ENCODE peak calls at places on chromosomes 7 and 10, in seven cellular contexts. One of them, this sample, is unnamed.

GRCh38 chr7:128167316-128167691 is 73.8 kb upstream of the LEP start:
- DNase-seq in H1: no peak
- DNase-seq in K562: peak
- DNase-seq in HCT116: no peak
- DNase-seq in GM12878: no peak
- DNase-seq in HepG2: no peak
- DNase-seq in SK-N-SH: peak
- DNase-seq in this sample: peak

GRCh38 chr10:78524941-78525340 is 491.3 kb downstream of the RPS24 start:
- DNase-seq in K562: no peak
- DNase-seq in HCT116: no peak
- DNase-seq in SK-N-SH: no peak
- DNase-seq in GM12878: no peak
- DNase-seq in HepG2: no peak
- DNase-seq in H1: no peak
- DNase-seq in this sample: no peak

GRCh38 chr7:105591522-105591921 is 10.2 kb upstream of the EFCAB10 start:
- DNase-seq in GM12878: no peak
- DNase-seq in SK-N-SH: no peak
- DNase-seq in HCT116: no peak
- DNase-seq in HepG2: no peak
- DNase-seq in H1: no peak
- DNase-seq in K562: no peak
- DNase-seq in this sample: no peak

GRCh38 chr7:151626422-151627115 is 106.9 kb upstream of the RHEB start:
- DNase-seq in K562: peak
- DNase-seq in GM12878: no peak
- DNase-seq in HepG2: peak
- DNase-seq in HCT116: no peak
- DNase-seq in SK-N-SH: peak
- DNase-seq in H1: no peak
- DNase-seq in this sample: peak

GRCh38 chr10:25170627-25171026 is 4.2 kb upstream of the GPR158 start:
- DNase-seq in H1: no peak
- DNase-seq in GM12878: no peak
- DNase-seq in HepG2: no peak
- DNase-seq in K562: no peak
- DNase-seq in SK-N-SH: no peak
- DNase-seq in HCT116: no peak
- DNase-seq in this sample: no peak

GRCh38 chr10:119087271-119087897 is 6.8 kb upstream of the EIF3A start:
- DNase-seq in HepG2: no peak
- DNase-seq in H1: no peak
- DNase-seq in SK-N-SH: no peak
- DNase-seq in HCT116: no peak
- DNase-seq in GM12878: no peak
- DNase-seq in K562: no peak
- DNase-seq in this sample: no peak

GRCh38 chr7:262251-262572 is 27.8 kb upstream of the FOXL3 start:
- DNase-seq in HCT116: no peak
- DNase-seq in H1: no peak
- DNase-seq in GM12878: no peak
- DNase-seq in SK-N-SH: no peak
- DNase-seq in HepG2: no peak
- DNase-seq in K562: no peak
- DNase-seq in this sample: no peak

GRCh38 chr7:150949971-150950491 is 28.1 kb downstream of the KCNH2 start:
- DNase-seq in GM12878: no peak
- DNase-seq in HepG2: no peak
- DNase-seq in K562: no peak
- DNase-seq in H1: no peak
- DNase-seq in HCT116: no peak
- DNase-seq in SK-N-SH: peak
- DNase-seq in this sample: no peak

GRCh38 chr10:122471531-122472177 is 10.3 kb downstream of the HTRA1 start:
- DNase-seq in SK-N-SH: no peak
- DNase-seq in K562: no peak
- DNase-seq in GM12878: no peak
- DNase-seq in HCT116: no peak
- DNase-seq in H1: no peak
- DNase-seq in HepG2: no peak
- DNase-seq in this sample: no peak

GRCh38 chr10:23917251-23917908 is 291.6 kb upstream of the KIAA1217 start:
- DNase-seq in K562: no peak
- DNase-seq in GM12878: no peak
- DNase-seq in HCT116: no peak
- DNase-seq in H1: no peak
- DNase-seq in HepG2: no peak
- DNase-seq in SK-N-SH: no peak
- DNase-seq in this sample: no peak

GRCh38 chr7:92788559-92789183 is 47.7 kb downstream of the CDK6 start:
- DNase-seq in GM12878: no peak
- DNase-seq in SK-N-SH: no peak
- DNase-seq in K562: peak
- DNase-seq in HepG2: no peak
- DNase-seq in H1: no peak
- DNase-seq in HCT116: no peak
- DNase-seq in this sample: no peak

GRCh38 chr10:50224330-50224952 is 26.9 kb downstream of the ASAH2 start:
- DNase-seq in HCT116: peak
- DNase-seq in H1: no peak
- DNase-seq in GM12878: peak
- DNase-seq in HepG2: peak
- DNase-seq in K562: peak
- DNase-seq in SK-N-SH: peak
- DNase-seq in this sample: peak

GRCh38 chr10:119306514-119306951 is 99.2 kb downstream of the GRK5 start:
- DNase-seq in GM12878: peak
- DNase-seq in HepG2: no peak
- DNase-seq in SK-N-SH: no peak
- DNase-seq in K562: peak
- DNase-seq in H1: no peak
- DNase-seq in HCT116: no peak
- DNase-seq in this sample: no peak

GRCh38 chr7:27314111-27314510 is 71.5 kb downstream of the EVX1 start:
- DNase-seq in GM12878: no peak
- DNase-seq in H1: no peak
- DNase-seq in K562: no peak
- DNase-seq in HepG2: no peak
- DNase-seq in SK-N-SH: no peak
- DNase-seq in HCT116: no peak
- DNase-seq in this sample: peak

GRCh38 chr10:116271593-116272496 is 1.2 kb downstream of the GFRA1 start:
- DNase-seq in HCT116: no peak
- DNase-seq in K562: no peak
- DNase-seq in GM12878: no peak
- DNase-seq in HepG2: no peak
- DNase-seq in SK-N-SH: peak
- DNase-seq in H1: no peak
- DNase-seq in this sample: no peak

GRCh38 chr7:107327986-107328569 is 141.8 kb upstream of the GPR22 start:
- DNase-seq in K562: no peak
- DNase-seq in HepG2: no peak
- DNase-seq in SK-N-SH: no peak
- DNase-seq in H1: no peak
- DNase-seq in GM12878: no peak
- DNase-seq in HCT116: no peak
- DNase-seq in this sample: peak

DNA sequence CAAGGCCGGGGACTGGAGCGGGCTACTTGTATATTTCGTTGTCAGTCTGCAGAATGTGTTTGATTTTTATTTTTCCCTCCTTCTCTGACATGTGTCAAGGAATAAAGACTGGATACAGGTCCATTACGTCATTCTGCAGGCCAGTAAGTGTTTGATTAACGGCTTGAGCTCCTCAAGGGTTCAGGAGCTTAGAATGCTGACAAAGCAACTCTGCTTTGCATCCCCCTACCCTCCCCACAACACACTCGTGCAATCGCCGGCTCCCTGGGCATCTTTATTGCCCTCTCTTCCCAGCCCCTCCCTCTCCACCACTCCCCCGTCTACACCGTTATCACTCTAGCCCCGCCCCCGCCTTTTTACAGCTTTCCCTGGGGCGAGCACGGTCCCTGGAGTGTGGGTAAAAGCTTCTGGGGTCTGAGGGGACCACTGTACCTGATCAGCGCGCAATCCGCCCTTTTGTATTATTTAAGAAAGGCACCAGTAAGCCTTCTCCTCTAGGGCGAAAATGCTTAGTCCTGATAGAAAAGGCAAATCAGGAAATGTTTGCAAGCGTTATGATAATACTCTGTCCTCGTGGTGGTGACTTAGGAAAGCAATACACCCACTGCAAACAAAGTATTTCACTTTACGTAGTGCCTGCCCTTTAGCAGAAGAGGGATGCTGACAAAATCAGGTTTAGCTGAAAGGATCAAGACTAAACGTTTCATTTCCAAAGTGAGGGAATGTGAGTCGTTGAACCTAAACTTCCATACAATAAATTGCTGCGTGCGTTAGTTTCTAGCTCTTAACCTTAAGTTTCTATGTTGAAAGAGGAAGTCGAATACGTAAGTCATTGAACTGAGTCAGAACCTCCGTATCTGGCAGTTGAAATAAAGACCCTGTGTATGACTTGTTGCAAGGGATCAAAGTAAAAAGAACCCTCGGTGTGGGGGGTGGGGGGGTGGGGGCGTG is 1.4 kb upstream of the CREB5 start:
- DNase-seq in H1: no peak
- DNase-seq in K562: no peak
- DNase-seq in GM12878: no peak
- DNase-seq in SK-N-SH: peak
- DNase-seq in HCT116: no peak
- DNase-seq in HepG2: no peak
- DNase-seq in this sample: no peak
- TF ChIP-seq JUND in H1: peak
- TF ChIP-seq JUND in K562: no peak
- TF ChIP-seq JUND in GM12878: no peak
- TF ChIP-seq JUND in SK-N-SH: no peak
- TF ChIP-seq JUND in HCT116: no peak
- TF ChIP-seq JUND in HepG2: no peak
- TF ChIP-seq JUND in this sample: no peak

DNA sequence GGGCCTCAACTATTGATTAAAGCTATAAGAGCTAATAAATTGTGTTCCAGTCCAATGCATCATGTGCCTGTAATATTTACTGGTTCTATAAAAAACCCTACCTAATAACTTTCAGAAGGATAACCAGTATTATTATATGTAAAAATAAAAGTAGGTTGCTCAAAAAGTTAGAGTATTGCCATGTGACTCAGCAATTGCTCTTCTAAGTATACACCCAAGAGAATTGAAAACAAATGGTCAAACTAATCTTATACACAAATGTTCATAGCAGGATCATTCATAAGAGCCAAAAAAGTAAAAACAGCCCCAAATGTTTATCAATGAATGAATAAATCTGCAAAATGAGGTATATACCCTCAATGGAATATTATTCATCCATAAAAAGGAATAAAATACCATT is 89.5 kb upstream of the TES start:
- DNase-seq in SK-N-SH: no peak
- DNase-seq in HepG2: no peak
- DNase-seq in H1: no peak
- DNase-seq in GM12878: no peak
- DNase-seq in K562: no peak
- DNase-seq in HCT116: no peak
- DNase-seq in this sample: no peak
- TF ChIP-seq JUND in SK-N-SH: no peak
- TF ChIP-seq JUND in HepG2: no peak
- TF ChIP-seq JUND in H1: no peak
- TF ChIP-seq JUND in GM12878: no peak
- TF ChIP-seq JUND in K562: no peak
- TF ChIP-seq JUND in HCT116: no peak
- TF ChIP-seq JUND in this sample: no peak

DNA sequence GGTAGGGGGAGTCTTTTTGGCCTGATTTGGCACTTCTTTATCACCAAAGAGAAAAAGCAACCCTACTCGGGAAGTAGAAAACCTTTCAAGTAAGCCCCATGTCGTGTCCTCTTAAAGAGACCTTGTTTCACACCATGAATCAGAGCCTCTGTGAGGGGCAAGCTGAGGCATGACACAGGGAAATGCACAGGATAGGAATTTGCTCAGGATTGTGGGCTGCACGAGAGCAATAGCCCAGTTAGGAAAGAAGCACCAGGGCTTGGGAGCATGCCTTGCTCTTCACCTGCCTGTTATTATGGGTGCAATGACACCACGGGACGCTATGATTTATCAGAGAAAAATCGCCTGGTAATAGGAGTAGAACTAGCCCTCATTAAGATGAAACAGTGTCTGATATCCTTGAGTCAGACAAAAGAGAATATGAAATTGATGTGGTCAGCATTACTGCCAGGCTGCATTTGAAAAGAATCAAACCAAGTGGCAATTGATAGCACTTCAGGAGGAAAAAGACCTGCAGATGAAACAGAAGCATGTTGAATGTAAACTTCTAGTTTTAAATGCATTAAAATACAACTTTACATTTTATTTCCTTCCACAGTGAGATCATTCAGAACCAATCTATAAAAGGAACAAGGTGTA is 562.9 kb upstream of the NRP1 start:
- DNase-seq in GM12878: no peak
- DNase-seq in HepG2: no peak
- DNase-seq in H1: no peak
- DNase-seq in HCT116: no peak
- DNase-seq in K562: no peak
- DNase-seq in SK-N-SH: no peak
- DNase-seq in this sample: no peak
- TF ChIP-seq JUND in GM12878: no peak
- TF ChIP-seq JUND in HepG2: no peak
- TF ChIP-seq JUND in H1: no peak
- TF ChIP-seq JUND in HCT116: no peak
- TF ChIP-seq JUND in K562: no peak
- TF ChIP-seq JUND in SK-N-SH: no peak
- TF ChIP-seq JUND in this sample: no peak

GRCh38 chr7:16727736-16728135 is 25.8 kb upstream of the TSPAN13 start:
- DNase-seq in HepG2: no peak
- DNase-seq in K562: no peak
- DNase-seq in HCT116: no peak
- DNase-seq in SK-N-SH: no peak
- DNase-seq in H1: no peak
- DNase-seq in GM12878: no peak
- DNase-seq in this sample: no peak
- TF ChIP-seq JUND in HepG2: no peak
- TF ChIP-seq JUND in K562: no peak
- TF ChIP-seq JUND in HCT116: no peak
- TF ChIP-seq JUND in SK-N-SH: no peak
- TF ChIP-seq JUND in H1: no peak
- TF ChIP-seq JUND in GM12878: no peak
- TF ChIP-seq JUND in this sample: no peak

DNA sequence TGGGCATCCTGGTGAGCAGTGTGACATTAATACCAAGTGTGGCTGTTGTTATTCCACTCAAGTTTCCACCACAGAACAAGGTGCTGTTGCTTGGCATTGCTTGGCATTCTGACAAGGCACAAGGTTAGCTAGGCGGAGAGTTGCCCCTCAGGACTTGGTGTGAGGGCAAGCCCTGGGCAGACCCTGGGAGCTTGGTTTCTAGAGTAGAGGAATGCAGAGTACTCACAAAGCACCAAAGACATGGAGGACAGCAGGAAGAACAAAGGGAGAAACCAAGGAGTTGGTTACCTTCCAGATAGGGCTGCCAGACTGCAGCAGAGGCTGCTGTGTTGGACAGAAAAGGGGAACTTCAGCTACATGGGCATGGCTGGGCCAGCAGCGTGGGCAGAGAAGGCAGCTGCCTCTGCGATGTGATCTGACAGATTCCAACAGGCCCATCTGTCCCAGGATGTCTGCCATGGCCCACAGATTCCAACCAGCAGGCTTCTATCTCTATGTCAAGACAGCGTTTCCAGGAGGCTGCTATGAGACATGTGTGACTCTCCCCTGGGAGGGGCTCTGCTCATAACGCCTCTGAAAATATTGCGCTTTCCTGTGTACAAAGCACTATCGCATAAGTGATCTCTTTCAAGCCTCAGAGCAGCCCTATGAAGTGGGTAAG is 1.8 kb downstream of the GOLGA7B start:
- DNase-seq in SK-N-SH: no peak
- DNase-seq in K562: no peak
- DNase-seq in GM12878: no peak
- DNase-seq in H1: no peak
- DNase-seq in HepG2: no peak
- DNase-seq in HCT116: no peak
- DNase-seq in this sample: no peak
- TF ChIP-seq JUND in SK-N-SH: no peak
- TF ChIP-seq JUND in K562: no peak
- TF ChIP-seq JUND in GM12878: no peak
- TF ChIP-seq JUND in H1: no peak
- TF ChIP-seq JUND in HepG2: no peak
- TF ChIP-seq JUND in HCT116: no peak
- TF ChIP-seq JUND in this sample: no peak